ENCODE peak calls at places on chromosome 19, in eight cellular contexts. P, X, O, K, F, C, N and A are unnamed samples.

GRCh38 chr19:1271528-1272422 is 2.6 kb downstream of the CIRBP start:
- DNase-seq in P (peak; percentile 75), X (no peak), O (no peak), K (no peak), F (no peak), C (no peak), N (no peak), A (peak; percentile 89)

GRCh38 chr19:44607917-44608316 is 5.4 kb upstream of the IGSF23 start:
- DNase-seq in P (no peak), X (no peak), O (no peak), K (no peak), F (no peak), C (no peak), N (no peak), A (no peak)

GRCh38 chr19:23509686-23510450 is 114.6 kb upstream of the ZNF91 start:
- DNase-seq in P (no peak), X (no peak), O (no peak), K (no peak), F (no peak), C (no peak), N (peak; percentile 74), A (no peak)

GRCh38 chr19:13012690-13013608 is 17.7 kb downstream of the NFIX start:
- DNase-seq in P (peak; percentile 93), X (peak; percentile 75), O (no peak), K (no peak), F (peak; percentile 35), C (no peak), N (peak; percentile 30), A (peak; percentile 84)

GRCh38 chr19:46670874-46671273 is 9.9 kb upstream of the DACT3 start:
- DNase-seq in P (no peak), X (no peak), O (no peak), K (no peak), F (no peak), C (no peak), N (peak; percentile 39), A (no peak)

GRCh38 chr19:35029737-35030256 is 473 bp upstream of the SCN1B start:
- DNase-seq in P (no peak), X (peak; percentile 26), O (no peak), K (no peak), F (no peak), C (no peak), N (no peak), A (no peak)

GRCh38 chr19:44303976-44304568 is 753 bp downstream of the ZNF235 start:
- DNase-seq in P (no peak), X (peak; percentile 55), O (peak; percentile 24), K (peak; percentile 12), F (peak; percentile 5), C (no peak), N (peak; percentile 29), A (no peak)

GRCh38 chr19:46659151-46660007 is 1.6 kb downstream of the DACT3 start:
- DNase-seq in P (peak; percentile 58), X (no peak), O (no peak), K (peak; percentile 79), F (peak; percentile 72), C (peak; percentile 60), N (no peak), A (peak; percentile 75)

GRCh38 chr19:46384396-46384795 is 29.0 kb downstream of the CCDC8 start:
- DNase-seq in P (no peak), X (no peak), O (no peak), K (no peak), F (no peak), C (peak; percentile 47), N (no peak), A (no peak)

GRCh38 chr19:13297023-13297422 is 146.8 kb downstream of the IER2 start:
- DNase-seq in P (no peak), X (no peak), O (no peak), K (no peak), F (no peak), C (no peak), N (no peak), A (no peak)

GRCh38 chr19:40739871-40740703 is 10.2 kb downstream of the ACTMAP start:
- DNase-seq in P (no peak), X (no peak), O (no peak), K (no peak), F (no peak), C (no peak), N (no peak), A (peak; percentile 56)

GRCh38 chr19:44990459-44990858 is 10.8 kb upstream of the RELB start:
- DNase-seq in P (no peak), X (no peak), O (no peak), K (no peak), F (no peak), C (no peak), N (no peak), A (no peak)

GRCh38 chr19:15337202-15337601 is 4.9 kb upstream of the BRD4 start:
- DNase-seq in P (no peak), X (peak; percentile 58), O (peak; percentile 72), K (no peak), F (no peak), C (no peak), N (peak; percentile 76), A (no peak)

GRCh38 chr19:38617764-38618589 is at the start of gene MAP4K1:
- DNase-seq in P (peak; percentile 78), X (no peak), O (no peak), K (no peak), F (peak; percentile 45), C (peak; percentile 40), N (no peak), A (peak; percentile 37)

GRCh38 chr19:16327911-16328823 is 3.5 kb downstream of the KLF2 start:
- DNase-seq in P (peak; percentile 89), X (peak; percentile 38), O (no peak), K (no peak), F (peak; percentile 33), C (peak; percentile 78), N (peak; percentile 51), A (no peak)

GRCh38 chr19:55384576-55385235 is 614 bp upstream of the TMEM238 start:
- DNase-seq in P (no peak), X (no peak), O (no peak), K (no peak), F (peak; percentile 21), C (no peak), N (no peak), A (no peak)

GRCh38 chr19:38197937-38198704 is 25.9 kb downstream of the DPF1 start:
- DNase-seq in P (no peak), X (no peak), O (no peak), K (no peak), F (no peak), C (no peak), N (no peak), A (no peak)